ENCODE peak calls at places on chromosomes 5 and 9, in five cellular contexts. P is GM12878, A is SK-N-SH, R is HepG2, D is K562. V is an unnamed sample.

GRCh38 chr5:10691826-10692785 is 68.9 kb downstream of the DAP start:
- DNase-seq in R (no peak), D (no peak), P (no peak), A (no peak), V (no peak)

GRCh38 chr5:119287547-119288073 is 68.2 kb upstream of the TNFAIP8 start:
- DNase-seq in R (no peak), P (no peak), A (no peak), D (no peak), V (no peak)

GRCh38 chr5:68187268-68188055 is 28.1 kb upstream of the PIK3R1 start:
- DNase-seq in A (peak), P (no peak), D (peak), R (no peak), V (no peak)

GRCh38 chr5:68932830-68933434 is 160.9 kb upstream of the SLC30A5 start:
- DNase-seq in A (no peak), D (no peak), R (no peak), P (no peak), V (no peak)

GRCh38 chr5:59173568-59173967 is 590.7 kb downstream of the RAB3C start:
- DNase-seq in P (no peak), A (no peak), R (no peak), D (no peak), V (no peak)

GRCh38 chr5:99033014-99033931 is 104.5 kb upstream of the CHD1 start:
- DNase-seq in R (no peak), P (no peak), A (no peak), D (peak), V (no peak)

GRCh38 chr5:136018814-136019777 is 9.7 kb upstream of the TGFBI start:
- DNase-seq in P (no peak), D (no peak), R (peak), A (peak), V (no peak)

GRCh38 chr5:20610650-20611049 is 622.6 kb upstream of the CDH18 start:
- DNase-seq in A (no peak), R (no peak), D (no peak), P (no peak), V (no peak)

GRCh38 chr5:126794157-126794828 is 17.4 kb downstream of the LMNB1 start:
- DNase-seq in D (no peak), A (no peak), P (no peak), R (no peak), V (no peak)

GRCh38 chr9:129109952-129110739 is 447 bp downstream of the CRAT start:
- DNase-seq in R (peak), P (no peak), D (peak), A (no peak), V (no peak)

GRCh38 chr9:16591092-16591491 is 279.4 kb downstream of the BNC2 start:
- DNase-seq in R (no peak), D (no peak), A (no peak), P (no peak), V (no peak)

GRCh38 chr5:75461679-75462078 is 49.8 kb downstream of the CERT1 start:
- DNase-seq in R (no peak), A (no peak), D (no peak), P (no peak), V (no peak)

GRCh38 chr9:4821994-4822544 is 29.3 kb downstream of the RCL1 start:
- DNase-seq in D (no peak), P (no peak), R (no peak), A (no peak), V (no peak)

GRCh38 chr9:124003636-124004349 is 7.8 kb upstream of the LHX2 start:
- DNase-seq in A (no peak), D (no peak), R (no peak), P (no peak), V (no peak)

GRCh38 chr9:123131258-123131657 is 97.8 kb downstream of the GPR21 start:
- DNase-seq in P (no peak), D (no peak), A (no peak), R (peak), V (no peak)

GRCh38 chr5:15499528-15500325 is at the start of gene FBXL7:
- DNase-seq in A (peak), P (no peak), R (peak), D (no peak), V (peak)

GRCh38 chr5:132364319-132364718 is 5.2 kb upstream of the SLC22A5 start:
- DNase-seq in P (no peak), R (no peak), D (no peak), A (no peak), V (no peak)
- TF ChIP-seq FOXM1 in P (no peak), R (no peak), D (no peak), A (no peak), V (no peak)

DNA sequence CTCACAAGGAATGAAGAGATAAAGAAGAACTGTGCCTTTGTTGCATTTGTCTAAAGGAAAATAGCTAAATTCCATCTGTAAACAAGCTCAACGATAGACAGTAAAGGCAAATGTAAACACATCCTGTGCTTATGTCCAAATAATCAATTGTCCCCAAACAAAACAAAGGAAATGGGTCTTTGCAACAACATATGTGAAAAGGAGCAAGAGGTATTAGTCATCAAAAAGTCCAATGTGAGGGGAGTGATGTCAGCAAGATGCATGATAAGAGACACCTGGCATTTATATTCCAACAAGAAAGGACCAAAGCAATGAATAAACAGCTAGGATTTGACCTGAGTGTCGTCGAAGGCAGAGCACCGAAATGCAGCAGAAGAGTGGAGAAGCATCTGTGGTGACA is 209.1 kb downstream of the ASTN2 start:
- DNase-seq in A (no peak), R (no peak), P (no peak), D (no peak), V (no peak)
- TF ChIP-seq FOXM1 in A (no peak), R (no peak), P (no peak), D (no peak), V (no peak)

GRCh38 chr5:32949571-32949970 is 238.4 kb downstream of the NPR3 start:
- DNase-seq in A (no peak), P (no peak), R (no peak), D (no peak), V (no peak)
- TF ChIP-seq FOXM1 in A (no peak), P (no peak), R (no peak), D (no peak), V (no peak)

GRCh38 chr9:101731429-101731828 is 7.0 kb downstream of the GRIN3A start:
- DNase-seq in R (no peak), P (no peak), A (no peak), D (no peak), V (no peak)

GRCh38 chr9:101727621-101728524 is 10.6 kb downstream of the GRIN3A start:
- DNase-seq in A (peak), R (peak), P (no peak), D (peak), V (peak)
- TF ChIP-seq FOXM1 in A (no peak), R (no peak), P (no peak), D (no peak), V (no peak)

DNA sequence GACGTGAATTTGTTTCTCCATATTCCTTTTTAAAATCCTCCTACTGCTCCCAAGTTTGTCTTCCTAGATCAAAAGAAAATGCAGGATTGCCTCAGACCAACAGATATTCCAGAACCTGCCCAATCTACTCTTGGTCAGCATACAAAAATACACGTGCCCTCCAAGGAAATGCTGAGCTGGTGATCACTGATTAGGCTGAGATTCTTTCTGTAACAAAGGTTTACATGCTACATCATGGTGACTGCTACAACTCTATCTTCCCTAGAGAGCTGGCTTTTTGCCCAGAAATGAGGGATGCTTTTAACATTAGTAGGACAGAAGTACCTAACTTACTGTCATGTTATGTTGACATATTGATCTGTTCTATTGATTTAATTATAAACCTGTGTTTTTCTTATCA is 35.5 kb downstream of the OR2Y1 start:
- DNase-seq in A (no peak), R (peak), P (no peak), D (peak), V (no peak)
- TF ChIP-seq FOXM1 in A (no peak), R (no peak), P (no peak), D (no peak), V (no peak)

V was measured in HEK293T.